ENCODE peak calls at places on chromosomes 4 and X, in four cellular contexts. X is H1, E is WTC11, T is SK-N-SH. V is an unnamed sample.
A peak's percentile ranks its signal among the peaks of the same experiment; 100 is the strongest.

GRCh38 chr4:147733614-147734344 is 1.9 kb downstream of the ARHGAP10 start:
- DNase-seq in E (no peak), T (peak; percentile 24), X (no peak), V (no peak)

GRCh38 chr4:40576651-40577480 is 52.8 kb downstream of the RBM47 start:
- DNase-seq in E (no peak), X (no peak), T (no peak), V (peak; percentile 15)

GRCh38 chr4:113539408-113539807 is 222.1 kb downstream of the CAMK2D start:
- DNase-seq in X (no peak), T (no peak), E (no peak), V (no peak)

GRCh38 chr4:95059630-95060029 is 301.9 kb downstream of the BMPR1B start:
- DNase-seq in X (no peak), T (peak; percentile 22), E (no peak), V (no peak)

GRCh38 chr4:86841309-86841708 is 7.9 kb downstream of the SLC10A6 start:
- DNase-seq in T (no peak), E (no peak), X (no peak), V (no peak)

GRCh38 chr4:120561648-120562047 is 360.9 kb downstream of the PRDM5 start:
- DNase-seq in T (no peak), E (no peak), X (no peak), V (no peak)

GRCh38 chrX:119266364-119266995 is 30.4 kb downstream of the PGRMC1 start:
- DNase-seq in E (peak; percentile 10), X (no peak), T (peak; percentile 53), V (peak; percentile 27)

GRCh38 chr4:186624951-186625350 is 69.6 kb upstream of the MTNR1A start:
- DNase-seq in E (no peak), X (no peak), T (no peak), V (no peak)

GRCh38 chrX:140733766-140734342 is 24.3 kb downstream of the LINC00632 start:
- DNase-seq in X (no peak), E (peak; percentile 11), T (peak; percentile 46), V (peak; percentile 39)

GRCh38 chr4:62398318-62398717 is 1198.2 kb downstream of the ADGRL3 start:
- DNase-seq in T (no peak), E (no peak), X (no peak), V (no peak)

GRCh38 chr4:139453041-139453370 is 915 bp upstream of the RAB33B start:
- DNase-seq in X (no peak), T (no peak), E (no peak), V (peak; percentile 65)

GRCh38 chr4:80150387-80151173 is 46.7 kb upstream of the PRDM8 start:
- DNase-seq in E (no peak), X (no peak), T (no peak), V (no peak)

GRCh38 chr4:122687450-122688121 is 44.9 kb upstream of the BBS12 start:
- DNase-seq in T (no peak), X (no peak), E (no peak), V (peak; percentile 27)

GRCh38 chr4:150699599-150699998 is 117.6 kb downstream of the MAB21L2 start:
- DNase-seq in X (no peak), T (no peak), E (no peak), V (no peak)
- TF ChIP-seq TEAD4 in X (no peak), T (no peak), E (no peak), V (no peak)

GRCh38 chr4:53885668-53886067 is 178.7 kb downstream of the CHIC2 start:
- DNase-seq in X (no peak), T (no peak), E (no peak), V (no peak)

GRCh38 chr4:53889335-53890084 is 174.9 kb downstream of the CHIC2 start:
- DNase-seq in T (peak; percentile 30), E (no peak), X (no peak), V (no peak)

GRCh38 chr4:53886090-53886489 is 178.3 kb downstream of the CHIC2 start:
- DNase-seq in T (no peak), X (no peak), E (no peak), V (no peak)
- TF ChIP-seq TEAD4 in T (no peak), X (no peak), E (no peak), V (no peak)

DNA sequence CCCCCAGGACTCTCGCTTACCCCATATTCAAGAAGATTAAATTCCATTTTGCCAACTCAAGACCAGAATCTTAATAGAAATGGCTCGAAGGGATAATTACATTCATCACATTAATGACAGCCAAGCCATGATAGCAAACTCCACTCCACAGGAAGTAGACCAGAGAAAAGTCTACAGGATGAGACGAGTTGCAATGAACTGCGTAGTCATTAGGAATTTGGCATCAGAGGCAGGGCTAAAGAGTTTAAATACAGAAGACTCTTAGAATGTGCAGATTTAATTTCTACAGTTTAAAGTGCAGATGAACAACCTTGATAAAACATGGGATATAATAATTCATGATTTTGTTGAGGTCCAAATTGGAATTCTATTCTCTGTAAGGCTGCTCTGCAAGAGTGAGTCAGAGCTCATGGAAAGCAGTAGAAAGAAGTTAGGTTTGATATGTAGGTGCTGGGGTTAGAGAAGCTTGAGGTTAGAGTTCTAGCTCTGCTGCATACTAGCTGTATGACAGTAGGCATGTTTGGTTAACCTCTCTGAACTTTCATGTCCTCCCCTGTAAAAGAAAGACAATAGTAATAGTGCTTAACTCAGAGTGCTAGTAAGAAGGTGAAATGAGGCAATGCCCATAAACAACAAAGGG is 32.2 kb downstream of the LNX1 start:
- DNase-seq in X (no peak), E (no peak), T (no peak), V (no peak)
- TF ChIP-seq TEAD4 in X (no peak), E (no peak), T (peak; percentile 23), V (no peak)

GRCh38 chr4:8872402-8873291 is 1.0 kb upstream of the HMX1 start:
- DNase-seq in X (peak; percentile 66), E (peak; percentile 36), T (peak; percentile 74), V (no peak)
- TF ChIP-seq TEAD4 in X (no peak), E (no peak), T (no peak), V (no peak)

GRCh38 chrX:82041034-82041433 is 839.1 kb downstream of the SH3BGRL start:
- DNase-seq in T (no peak), E (no peak), X (no peak), V (no peak)

GRCh38 chrX:82038793-82039192 is 836.9 kb downstream of the SH3BGRL start:
- DNase-seq in T (no peak), X (no peak), E (no peak), V (no peak)
- TF ChIP-seq TEAD4 in T (no peak), X (no peak), E (no peak), V (no peak)

GRCh38 chr4:177607111-177607573 is 164.9 kb upstream of the AGA start:
- DNase-seq in T (no peak), E (no peak), X (no peak), V (no peak)

DNA sequence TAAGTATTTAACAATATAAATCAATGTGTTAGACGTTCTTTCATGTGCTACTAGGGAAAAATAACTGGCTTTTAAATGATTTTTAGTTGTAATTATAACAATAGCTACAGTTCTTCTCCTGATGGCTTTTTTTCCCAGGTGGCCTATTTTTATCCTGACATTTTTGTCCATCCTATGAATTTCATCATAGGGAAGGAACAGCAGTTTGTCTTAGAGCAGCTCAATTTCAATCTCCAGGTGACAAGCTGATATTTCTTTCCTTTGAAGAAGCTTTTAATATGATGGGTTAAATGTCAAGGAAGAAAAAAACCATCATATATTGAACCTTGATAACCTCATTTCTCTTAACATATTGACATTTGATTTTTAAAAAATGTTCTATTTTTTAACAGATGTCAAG is 163.0 kb upstream of the AGA start:
- DNase-seq in T (no peak), E (no peak), X (no peak), V (no peak)
- TF ChIP-seq TEAD4 in T (no peak), E (no peak), X (no peak), V (no peak)

GRCh38 chrX:2500681-2501151 is at the start of the genes DHRSX and ZBED1:
- DNase-seq in T (peak; percentile 90), E (peak; percentile 34), X (peak; percentile 67), V (peak; percentile 84)
- TF ChIP-seq TEAD4 in T (no peak), E (no peak), X (no peak), V (no peak)

GRCh38 chr4:98706200-98706813 is 47.9 kb upstream of the TSPAN5 start:
- DNase-seq in X (no peak), E (no peak), T (no peak), V (no peak)
- TF ChIP-seq TEAD4 in X (no peak), E (no peak), T (no peak), V (no peak)